ENCODE peak calls at places on chromosomes 2 and 18, in eight cellular contexts. L is NCI-H1694 treated with DMSO at 0.1 percent for 48 hours; R is mammary epithelial cell; C is midbrain; S is naive thymus-derived CD8-positive, alpha-beta T cell; V is hypothalamus; F is D341Med; K is right cardiac atrium. Y is an unnamed sample.

GRCh38 chr18:24590946-24591345 is 130.5 kb downstream of the HRH4 start:
- DNase-seq in R (no peak), K (no peak), C (no peak), L (no peak), S (no peak), F (no peak), V (no peak), Y (no peak)

GRCh38 chr2:209663149-209663548 is 108.5 kb upstream of the UNC80 start:
- DNase-seq in K (no peak), R (no peak), F (no peak), V (no peak), S (no peak), L (peak; percentile 32), C (no peak), Y (no peak)

GRCh38 chr2:70258532-70258875 is 567 bp downstream of the PCYOX1 start:
- DNase-seq in C (no peak), S (no peak), R (peak; percentile 41), F (no peak), L (no peak), K (peak; percentile 92), V (peak; percentile 7), Y (peak; percentile 41)

GRCh38 chr2:164661349-164661748 is 40.1 kb upstream of the GRB14 start:
- DNase-seq in V (no peak), R (peak; percentile 75), C (no peak), K (no peak), F (no peak), L (no peak), S (no peak), Y (no peak)

GRCh38 chr2:55173422-55174020 is 58.6 kb downstream of the CLHC1 start:
- DNase-seq in V (no peak), S (no peak), L (no peak), R (no peak), K (no peak), F (no peak), C (no peak), Y (no peak)

GRCh38 chr18:36187826-36188721 is 777 bp downstream of the MOCOS start:
- DNase-seq in V (no peak), F (peak; percentile 42), L (no peak), R (peak; percentile 16), K (peak; percentile 53), C (no peak), S (no peak), Y (no peak)

GRCh38 chr18:24499814-24500601 is 39.6 kb downstream of the HRH4 start:
- DNase-seq in S (no peak), C (no peak), K (no peak), L (no peak), R (no peak), V (no peak), F (no peak), Y (no peak)

GRCh38 chr2:39665811-39666488 is at the start of gene TMEM178A:
- DNase-seq in C (no peak), L (no peak), S (no peak), K (peak; percentile 66), F (peak; percentile 81), V (no peak), R (no peak), Y (no peak)

GRCh38 chr2:219155054-219155644 is 5.5 kb downstream of the NHEJ1 start:
- DNase-seq in V (no peak), S (no peak), K (no peak), F (peak; percentile 68), R (peak; percentile 54), L (peak; percentile 88), C (peak; percentile 87), Y (peak; percentile 86)

GRCh38 chr18:36461551-36461987 is 164.1 kb downstream of the FHOD3 start:
- DNase-seq in C (no peak), R (no peak), K (no peak), S (no peak), F (no peak), V (no peak), L (no peak), Y (peak; percentile 15)

GRCh38 chr2:45329045-45329677 is 281.9 kb downstream of the SRBD1 start:
- DNase-seq in V (no peak), S (no peak), K (no peak), L (peak; percentile 37), C (no peak), F (no peak), R (peak; percentile 4), Y (no peak)

GRCh38 chr2:80326214-80326613 is 21.7 kb upstream of the LRRTM1 start:
- DNase-seq in S (no peak), K (no peak), F (peak; percentile 36), L (peak; percentile 88), V (no peak), R (no peak), C (peak; percentile 53), Y (peak; percentile 80)

GRCh38 chr2:16665746-16666452 is at the start of gene CYRIA:
- DNase-seq in L (no peak), F (peak; percentile 73), R (peak; percentile 36), S (peak; percentile 25), K (peak; percentile 88), C (peak; percentile 60), V (no peak), Y (no peak)

GRCh38 chr2:135698838-135699237 is 42.8 kb upstream of the UBXN4 start:
- DNase-seq in C (no peak), L (no peak), S (no peak), F (no peak), V (no peak), K (no peak), R (no peak), Y (no peak)

GRCh38 chr18:49728542-49728941 is 84.8 kb downstream of the ACAA2 start:
- DNase-seq in C (no peak), R (peak; percentile 57), K (peak; percentile 58), F (peak; percentile 85), S (no peak), L (peak; percentile 22), V (no peak), Y (peak; percentile 36)

GRCh38 chr2:207528980-207529329 is 807 bp upstream of the CREB1 start:
- DNase-seq in V (peak; percentile 42), R (peak; percentile 37), K (no peak), L (no peak), C (no peak), S (peak; percentile 72), F (no peak), Y (peak; percentile 14)

GRCh38 chr2:55370208-55370607 is 49.4 kb downstream of the CCDC88A start:
- DNase-seq in L (no peak), V (no peak), K (no peak), R (no peak), F (no peak), S (no peak), C (no peak), Y (no peak)

GRCh38 chr18:48573632-48574293 is 34.9 kb downstream of the CTIF start:
- DNase-seq in L (no peak), F (no peak), C (no peak), S (no peak), R (no peak), K (no peak), V (no peak), Y (no peak)

GRCh38 chr2:136281281-136282117 is 163.6 kb upstream of the CXCR4 start:
- DNase-seq in L (no peak), K (no peak), R (no peak), S (peak; percentile 65), F (no peak), V (no peak), C (no peak), Y (no peak)

GRCh38 chr2:7022486-7022885 is 105.3 kb downstream of the RNF144A start:
- DNase-seq in L (no peak), V (no peak), F (no peak), K (no peak), R (no peak), S (no peak), C (no peak), Y (no peak)

GRCh38 chr18:77208969-77209368 is 40.7 kb upstream of the GALR1 start:
- DNase-seq in F (no peak), R (no peak), K (peak; percentile 64), V (no peak), L (no peak), C (peak; percentile 34), S (no peak), Y (peak; percentile 83)

GRCh38 chr18:7157760-7158159 is 40.2 kb upstream of the LAMA1 start:
- DNase-seq in R (no peak), V (no peak), F (no peak), K (no peak), C (no peak), S (no peak), L (no peak), Y (no peak)

GRCh38 chr2:11802782-11803191 is 56.4 kb downstream of the LPIN1 start:
- DNase-seq in L (no peak), F (no peak), V (no peak), K (no peak), R (no peak), S (no peak), C (no peak), Y (no peak)

GRCh38 chr2:119649364-119649917 is 29.6 kb upstream of the TMEM177 start:
- DNase-seq in F (no peak), L (no peak), C (no peak), V (no peak), K (no peak), S (no peak), R (peak; percentile 45), Y (no peak)

GRCh38 chr2:174781298-174781697 is 17.0 kb upstream of the CHRNA1 start:
- DNase-seq in V (no peak), S (no peak), R (no peak), K (no peak), F (no peak), L (no peak), C (no peak), Y (no peak)

GRCh38 chr2:128549646-128550260 is 231.1 kb upstream of the HS6ST1 start:
- DNase-seq in K (no peak), F (no peak), S (no peak), V (no peak), R (no peak), L (no peak), C (no peak), Y (no peak)

GRCh38 chr2:210617732-210618330 is 61.4 kb downstream of the CPS1 start:
- DNase-seq in K (no peak), S (no peak), F (peak; percentile 53), C (peak; percentile 86), V (peak; percentile 2), L (peak; percentile 98), R (peak; percentile 19), Y (peak; percentile 94)